ENCODE peak calls at places on chromosome 22, in ten cellular contexts. T, E, F, X, L, P, C, M, N and Q are unnamed samples.

GRCh38 chr22:36658900-36659299 is 44.7 kb downstream of the CACNG2 start:
- DNase-seq in M (no peak), X (peak; percentile 32), T (no peak), L (no peak), C (no peak), F (peak; percentile 6), E (no peak), P (no peak), N (no peak), Q (no peak)

GRCh38 chr22:36375071-36375980 is 12.4 kb downstream of the MYH9 start:
- DNase-seq in T (peak; percentile 10), E (no peak), N (no peak), C (no peak), M (no peak), L (no peak), X (no peak), F (no peak), P (no peak), Q (no peak)

GRCh38 chr22:47691152-47691895 is 928.9 kb downstream of the TBC1D22A start:
- DNase-seq in X (no peak), T (no peak), F (no peak), L (no peak), N (no peak), E (no peak), P (no peak), M (no peak), C (no peak), Q (no peak)

GRCh38 chr22:44926491-44927415 is 83.1 kb downstream of the PHF21B start:
- DNase-seq in L (peak; percentile 7), X (no peak), F (no peak), P (no peak), E (no peak), M (no peak), T (no peak), C (no peak), N (no peak), Q (no peak)

GRCh38 chr22:49330421-49331222 is 497.1 kb downstream of the BRD1 start:
- DNase-seq in T (no peak), E (no peak), M (no peak), X (no peak), L (no peak), P (no peak), F (no peak), N (no peak), C (no peak), Q (no peak)

GRCh38 chr22:35409783-35410662 is 10.1 kb downstream of the MCM5 start:
- DNase-seq in X (no peak), C (no peak), E (no peak), N (no peak), P (no peak), M (peak; percentile 45), L (no peak), F (peak; percentile 34), T (no peak), Q (no peak)

GRCh38 chr22:37996515-37997246 is 12.3 kb upstream of the SOX10 start:
- DNase-seq in E (no peak), P (no peak), C (no peak), X (no peak), N (no peak), F (no peak), T (no peak), L (no peak), M (no peak), Q (no peak)

GRCh38 chr22:30751529-30751928 is 56.9 kb downstream of the OSBP2 start:
- DNase-seq in M (no peak), T (no peak), N (no peak), X (no peak), F (no peak), C (no peak), P (no peak), L (no peak), E (no peak), Q (no peak)

GRCh38 chr22:36056980-36057379 is 28.4 kb upstream of the RBFOX2 start:
- DNase-seq in N (no peak), M (no peak), F (no peak), X (peak; percentile 51), T (peak; percentile 56), C (no peak), L (no peak), P (no peak), E (peak; percentile 46), Q (no peak)

GRCh38 chr22:42332089-42332488 is 61.6 kb upstream of the TCF20 start:
- DNase-seq in P (no peak), X (no peak), C (no peak), M (no peak), F (no peak), L (no peak), E (no peak), N (no peak), T (no peak), Q (no peak)

DNA sequence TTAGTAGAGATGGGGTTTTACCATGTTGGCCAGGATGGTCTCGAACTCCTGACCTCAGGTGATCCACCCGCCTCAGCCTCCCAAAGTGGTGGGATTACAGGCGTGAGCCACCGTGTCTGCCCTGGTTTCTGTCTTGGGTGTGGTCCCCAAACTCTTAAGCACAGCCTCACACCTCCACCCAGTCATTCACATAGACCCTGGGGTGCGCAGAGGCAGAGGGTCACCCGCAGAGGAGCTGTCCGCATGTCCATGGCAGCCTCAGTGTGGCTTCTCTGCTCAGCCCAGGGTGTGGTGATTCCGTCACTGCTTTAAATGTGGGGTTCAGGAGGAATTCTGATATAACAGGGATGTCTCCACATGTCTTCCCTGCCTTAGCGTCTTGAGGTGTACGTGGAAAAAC is 48.5 kb upstream of the PRODH start:
- DNase-seq in F (no peak), L (no peak), M (no peak), N (no peak), X (no peak), P (no peak), C (no peak), T (no peak), E (no peak), Q (no peak)
- TF ChIP-seq CTCF in F (no peak), L (no peak), M (no peak), N (no peak), X (no peak), P (no peak), C (no peak), T (no peak), E (no peak), Q (no peak)

DNA sequence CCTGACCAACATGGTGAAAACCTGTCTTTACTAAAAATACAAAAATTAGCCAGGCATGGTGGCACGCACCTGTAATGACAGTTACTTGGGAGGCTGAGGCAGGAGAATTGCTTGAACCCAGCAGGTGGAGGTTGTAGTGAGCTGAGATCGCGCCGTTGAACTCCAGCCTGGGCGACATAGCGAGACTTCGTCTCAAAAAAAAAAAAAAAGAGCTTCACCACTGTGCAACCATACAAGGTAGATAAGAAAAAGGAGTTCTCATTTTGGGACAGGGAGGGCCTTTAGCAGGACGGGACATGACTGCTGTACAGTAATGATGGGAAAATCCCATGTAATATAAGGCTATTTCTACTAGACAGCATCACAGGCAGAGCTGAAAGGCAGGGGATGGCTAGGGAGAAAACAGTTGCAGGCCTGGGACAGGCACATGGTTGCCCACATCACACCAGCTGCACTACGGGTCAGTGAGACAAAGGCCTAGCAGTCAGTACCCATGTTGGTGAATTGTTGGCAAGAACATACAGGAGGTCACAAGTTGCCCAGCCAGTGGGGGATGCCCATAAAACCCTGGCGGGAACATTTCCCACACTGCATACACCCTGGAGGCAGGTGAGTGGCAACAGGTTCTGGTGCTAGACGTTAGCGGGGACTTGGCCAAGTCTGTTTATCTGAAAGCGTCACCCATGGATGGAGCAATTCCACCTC is 5.4 kb downstream of the TANGO2 start:
- DNase-seq in X (no peak), T (no peak), F (no peak), P (no peak), E (no peak), C (no peak), M (no peak), L (no peak), N (no peak), Q (no peak)
- H3K27ac ChIP-seq in X (no peak overlapping the region), T (no peak overlapping the region), F (no peak overlapping the region), P (no peak overlapping the region), E (no peak overlapping the region), C (no peak overlapping the region), M (no peak overlapping the region), L (peak overlapping the region; percentile 99), N (no peak overlapping the region), Q (peak overlapping the region; percentile 4)

GRCh38 chr22:19766506-19767426 is 6.2 kb downstream of the TBX1 start:
- DNase-seq in C (peak; percentile 50), P (peak; percentile 86), X (no peak), F (peak; percentile 22), T (no peak), L (peak; percentile 48), M (no peak), E (no peak), N (no peak), Q (peak; percentile 20)

GRCh38 chr22:19766235-19766505 is 5.6 kb downstream of the TBX1 start:
- DNase-seq in C (no peak), T (no peak), M (no peak), F (no peak), N (no peak), E (no peak), X (no peak), P (peak; percentile 48), L (no peak), Q (no peak)

GRCh38 chr22:19764636-19765476 is 4.3 kb downstream of the TBX1 start:
- DNase-seq in E (no peak), M (no peak), P (peak; percentile 66), F (no peak), T (no peak), N (no peak), X (no peak), C (no peak), L (no peak), Q (no peak)

GRCh38 chr22:19764050-19764593 is 3.5 kb downstream of the TBX1 start:
- DNase-seq in N (no peak), C (no peak), X (no peak), E (no peak), F (no peak), P (peak; percentile 31), M (no peak), T (no peak), L (no peak), Q (no peak)

DNA sequence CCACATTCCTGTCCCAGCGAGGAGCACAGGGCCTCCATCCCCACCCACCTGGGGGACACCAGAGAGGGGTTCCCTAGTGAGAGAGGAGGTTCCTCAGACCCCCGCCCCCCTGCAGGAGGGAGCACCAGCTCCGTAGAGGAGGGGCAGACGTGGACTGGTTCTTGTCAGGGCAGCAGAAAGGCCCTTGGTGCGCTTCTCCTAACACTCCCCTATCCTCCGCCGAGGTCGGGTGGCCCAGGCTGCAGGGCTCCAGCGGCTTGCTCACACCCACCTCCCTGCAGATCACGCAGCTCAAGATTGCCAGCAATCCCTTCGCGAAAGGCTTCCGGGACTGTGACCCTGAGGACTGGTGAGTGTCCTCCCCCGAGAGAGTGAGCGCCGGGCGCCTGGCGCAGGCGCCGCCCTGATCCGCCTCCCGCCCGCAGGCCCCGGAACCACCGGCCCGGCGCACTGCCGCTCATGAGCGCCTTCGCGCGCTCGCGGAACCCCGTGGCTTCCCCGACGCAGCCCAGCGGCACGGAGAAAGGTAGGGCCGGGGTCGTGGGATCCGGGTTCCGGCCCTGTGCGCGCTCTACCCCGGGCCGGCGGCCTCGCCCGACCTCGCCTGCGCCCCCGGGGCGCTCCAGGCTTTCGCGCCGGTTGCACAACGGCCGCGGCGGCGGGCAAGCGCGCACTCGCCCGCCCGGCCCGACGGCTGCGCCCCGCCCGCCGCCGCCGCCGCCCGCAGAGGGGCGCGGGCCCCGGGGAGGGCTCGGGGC is 5.1 kb downstream of the TBX1 start:
- DNase-seq in C (peak; percentile 22), T (no peak), X (no peak), N (no peak), E (no peak), L (no peak), M (no peak), F (peak; percentile 29), P (peak; percentile 72), Q (no peak)
- TF ChIP-seq CTCF in C (no peak), T (no peak), X (no peak), N (no peak), E (no peak), L (no peak), M (no peak), F (no peak), P (no peak), Q (no peak)

GRCh38 chr22:24996420-24996952 is 44.0 kb downstream of the KIAA1671 start:
- DNase-seq in E (peak; percentile 61), N (no peak), M (no peak), L (no peak), X (no peak), F (peak; percentile 45), C (no peak), P (peak; percentile 87), T (no peak), Q (peak; percentile 66)
- H3K27ac ChIP-seq in E (no peak overlapping the region), N (peak overlapping the region; percentile 21), M (peak overlapping the region; percentile 22), L (peak overlapping the region; percentile 50), X (no peak overlapping the region), F (peak overlapping the region; percentile 92), C (no peak overlapping the region), P (peak overlapping the region; percentile 61), T (no peak overlapping the region), Q (peak overlapping the region; percentile 99)